ENCODE peak calls at places on chromosomes 6 and 20, in five cellular contexts. L, A, U, W and B are unnamed samples.

GRCh38 chr6:139627091-139627490 is 252.6 kb upstream of the CITED2 start:
- DNase-seq in L (no peak), A (no peak), U (no peak), W (no peak), B (no peak)

GRCh38 chr20:46088409-46089075 is 1.2 kb downstream of the NCOA5 start:
- DNase-seq in L (peak), A (no peak), U (no peak), W (peak), B (no peak)

GRCh38 chr6:6645266-6645917 is 56.9 kb downstream of the LY86 start:
- DNase-seq in L (no peak), A (no peak), U (no peak), W (no peak), B (no peak)

GRCh38 chr6:35452186-35453090 is at the start of gene FANCE:
- DNase-seq in L (peak), A (peak), U (peak), W (peak), B (peak)

GRCh38 chr20:59207742-59208357 is 44.2 kb downstream of the ZNF831 start:
- DNase-seq in L (peak), A (peak), U (peak), W (peak), B (peak)

GRCh38 chr20:53884859-53885654 is 185.3 kb downstream of the BCAS1 start:
- DNase-seq in L (no peak), A (no peak), U (no peak), W (peak), B (no peak)

GRCh38 chr6:53651149-53651763 is 14.3 kb downstream of the KLHL31 start:
- DNase-seq in L (peak), A (peak), U (peak), W (peak), B (no peak)

GRCh38 chr20:64188682-64189529 is 24.7 kb downstream of the MYT1 start:
- DNase-seq in L (peak), A (peak), U (no peak), W (no peak), B (no peak)

GRCh38 chr6:155126727-155127439 is 131.8 kb downstream of the TIAM2 start:
- DNase-seq in L (peak), A (no peak), U (no peak), W (peak), B (no peak)